ENCODE peak calls at places on chromosomes 3 and 15, in eight cellular contexts. A is breast epithelium, Z is uterus, T is heart right ventricle, K is SK-N-SH, H is HFF-Myc, B is kidney epithelial cell, G is adrenal gland. M is an unnamed sample.

GRCh38 chr3:102979682-102980378 is 545.0 kb downstream of the ZPLD1 start:
- DNase-seq in A (peak), Z (peak), T (peak), K (peak), H (peak), B (peak), G (peak), M (peak)

GRCh38 chr15:72482275-72482674 is 8.1 kb downstream of the ARIH1 start:
- DNase-seq in A (no peak), Z (no peak), T (no peak), K (no peak), H (no peak), B (no peak), G (no peak), M (no peak)

GRCh38 chr3:150544040-150544439 is 2.3 kb downstream of the SERP1 start:
- DNase-seq in A (no peak), Z (no peak), T (no peak), K (no peak), H (no peak), B (peak), G (no peak), M (no peak)

GRCh38 chr3:54866221-54866620 is 61.6 kb downstream of the LRTM1 start:
- DNase-seq in A (no peak), Z (no peak), T (no peak), K (peak), H (no peak), B (no peak), G (no peak), M (no peak)

GRCh38 chr15:37046876-37047614 is 53.3 kb downstream of the MEIS2 start:
- DNase-seq in A (no peak), Z (no peak), T (no peak), K (no peak), H (no peak), B (no peak), G (no peak), M (no peak)

GRCh38 chr15:40764766-40765136 is 883 bp downstream of the GCHFR start:
- DNase-seq in A (no peak), Z (no peak), T (no peak), K (no peak), H (no peak), B (no peak), G (no peak), M (no peak)

GRCh38 chr3:108524547-108524946 is 14.2 kb upstream of the MYH15 start:
- DNase-seq in A (no peak), Z (no peak), T (no peak), K (no peak), H (peak), B (no peak), G (no peak), M (peak)

GRCh38 chr15:30885814-30886213 is 17.9 kb upstream of the FAN1 start:
- DNase-seq in A (no peak), Z (no peak), T (no peak), K (no peak), H (no peak), B (no peak), G (no peak), M (no peak)

GRCh38 chr3:58630081-58630709 is 36.4 kb downstream of the FAM3D start:
- DNase-seq in A (peak), Z (peak), T (peak), K (peak), H (peak), B (no peak), G (peak), M (no peak)

GRCh38 chr3:172903642-172904041 is 153.1 kb downstream of the ECT2 start:
- DNase-seq in A (no peak), Z (no peak), T (no peak), K (peak), H (no peak), B (no peak), G (peak), M (no peak)

GRCh38 chr15:32919749-32920414 is 202.1 kb downstream of the GREM1 start:
- DNase-seq in A (no peak), Z (no peak), T (no peak), K (no peak), H (no peak), B (peak), G (no peak), M (no peak)

GRCh38 chr3:177934001-177934891 is 602.0 kb upstream of the KCNMB2 start:
- DNase-seq in A (no peak), Z (no peak), T (no peak), K (no peak), H (peak), B (peak), G (peak), M (peak)

GRCh38 chr3:134464693-134465385 is 20.9 kb downstream of the ANAPC13 start:
- DNase-seq in A (no peak), Z (no peak), T (no peak), K (no peak), H (no peak), B (no peak), G (no peak), M (no peak)
- H3K4me3 ChIP-seq in A (no peak), Z (no peak), T (no peak), K (no peak), H (no peak), B (no peak), G (no peak), M (no peak)

GRCh38 chr3:152123457-152123856 is 145.3 kb upstream of the MBNL1 start:
- DNase-seq in A (no peak), Z (no peak), T (no peak), K (no peak), H (no peak), B (no peak), G (no peak), M (no peak)
- TF ChIP-seq CTCF in A (no peak), Z (peak), T (no peak), K (peak), H (no peak), B (no peak), G (no peak), M (no peak)

DNA sequence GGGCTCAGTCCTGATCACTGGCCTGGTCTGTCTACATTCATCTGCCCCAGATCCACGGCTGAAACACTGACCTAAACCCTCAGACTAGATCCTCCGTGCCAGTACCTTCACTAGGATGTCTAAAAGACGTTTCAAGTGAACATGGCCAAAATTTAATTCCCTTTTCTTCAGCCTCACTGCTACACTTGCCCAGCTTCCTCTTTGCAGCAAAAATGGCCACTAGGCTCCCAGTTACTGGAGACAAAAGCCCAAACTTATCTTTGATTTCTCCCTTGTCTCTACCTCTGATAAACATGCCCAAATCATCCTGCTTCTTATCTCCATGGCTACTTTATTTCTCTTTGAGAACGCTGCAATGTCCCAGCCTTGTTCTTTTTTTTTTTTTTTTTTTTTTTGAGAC is 1.6 kb downstream of the RASSF1 start:
- DNase-seq in A (no peak), Z (no peak), T (no peak), K (no peak), H (no peak), B (no peak), G (no peak), M (no peak)
- H3K4me3 ChIP-seq in A (peak), Z (no peak), T (peak), K (no peak), H (peak), B (no peak), G (no peak), M (no peak)

GRCh38 chr3:178948546-178948945 is 123.1 kb downstream of the ZMAT3 start:
- DNase-seq in A (no peak), Z (no peak), T (no peak), K (no peak), H (no peak), B (no peak), G (no peak), M (no peak)

GRCh38 chr3:178949896-178950295 is 121.7 kb downstream of the ZMAT3 start:
- DNase-seq in A (no peak), Z (no peak), T (no peak), K (no peak), H (no peak), B (no peak), G (no peak), M (no peak)

GRCh38 chr3:178950676-178951075 is 120.9 kb downstream of the ZMAT3 start:
- DNase-seq in A (no peak), Z (no peak), T (no peak), K (no peak), H (no peak), B (peak), G (no peak), M (no peak)

GRCh38 chr3:178947738-178948137 is 123.9 kb downstream of the ZMAT3 start:
- DNase-seq in A (no peak), Z (no peak), T (no peak), K (no peak), H (no peak), B (no peak), G (no peak), M (no peak)
- TF ChIP-seq CTCF in A (no peak), Z (no peak), T (peak), K (peak), H (no peak), B (peak), G (no peak), M (no peak)

DNA sequence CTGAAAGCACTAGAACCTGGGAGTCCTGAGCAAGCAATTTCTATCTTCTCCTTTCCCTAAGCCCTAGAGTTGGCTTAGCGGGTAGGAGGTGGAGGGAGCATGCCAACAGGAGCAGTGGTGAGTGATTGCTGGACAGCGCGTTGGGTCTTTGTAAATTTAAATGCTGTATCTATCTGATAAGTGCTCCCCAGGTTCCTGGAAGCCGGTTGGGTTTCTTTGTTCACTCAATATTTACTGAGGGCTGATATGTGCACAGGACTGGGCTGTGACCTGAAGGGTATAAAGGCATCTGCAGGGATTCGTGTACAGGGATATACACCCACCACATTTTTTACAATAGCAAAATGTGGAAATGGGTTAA is 2.2 kb downstream of the PDIA5 start:
- DNase-seq in A (no peak), Z (no peak), T (no peak), K (no peak), H (no peak), B (no peak), G (no peak), M (no peak)
- H3K4me3 ChIP-seq in A (peak), Z (no peak), T (peak), K (no peak), H (peak), B (no peak), G (no peak), M (no peak)

GRCh38 chr3:127254730-127255129 is 33.1 kb downstream of the PRR20G start:
- DNase-seq in A (no peak), Z (no peak), T (no peak), K (peak), H (no peak), B (no peak), G (no peak), M (no peak)
- TF ChIP-seq CTCF in A (no peak), Z (no peak), T (peak), K (peak), H (peak), B (peak), G (peak), M (peak)

GRCh38 chr15:69160976-69161877 is 792 bp downstream of the GLCE start:
- DNase-seq in A (no peak), Z (peak), T (peak), K (peak), H (no peak), B (no peak), G (peak), M (no peak)
- H3K4me3 ChIP-seq in A (peak), Z (peak), T (peak), K (peak), H (peak), B (peak), G (peak), M (peak)